ENCODE peak calls at places on chromosomes 6 and 20, in five cellular contexts. Z is A549, X is left ventricle myocardium inferior, O is ascending aorta, V is sigmoid colon. D is an unnamed sample.
A peak's percentile ranks its signal among the peaks of the same experiment; 100 is the strongest.

GRCh38 chr6:162856885-162857284 is 129.1 kb downstream of the PACRG start:
- DNase-seq in Z (peak; percentile 5), X (no peak), O (no peak), V (peak; percentile 62), D (no peak)

GRCh38 chr6:69164564-69165252 is 529.6 kb downstream of the ADGRB3 start:
- DNase-seq in Z (no peak), X (no peak), O (no peak), V (no peak), D (no peak)

GRCh38 chr6:69865126-69865525 is 1.2 kb upstream of the COL19A1 start:
- DNase-seq in Z (no peak), X (no peak), O (no peak), V (no peak), D (no peak)

GRCh38 chr20:4813839-4814695 is 92.4 kb downstream of the PRND start:
- DNase-seq in Z (no peak), X (no peak), O (no peak), V (no peak), D (no peak)

GRCh38 chr20:10982692-10983091 is 308.9 kb upstream of the JAG1 start:
- DNase-seq in Z (peak; percentile 28), X (peak; percentile 72), O (peak; percentile 83), V (peak; percentile 65), D (peak; percentile 45)

GRCh38 chr6:164252952-164253351 is 838.4 kb downstream of the QKI start:
- DNase-seq in Z (no peak), X (no peak), O (no peak), V (no peak), D (no peak)

GRCh38 chr6:112909781-112910180 is 562.7 kb downstream of the RFPL4B start:
- DNase-seq in Z (no peak), X (no peak), O (no peak), V (no peak), D (no peak)

GRCh38 chr20:34328928-34329677 is 25.9 kb upstream of the AHCY start:
- DNase-seq in Z (no peak), X (no peak), O (no peak), V (no peak), D (no peak)

GRCh38 chr6:79115557-79115956 is 37.5 kb upstream of the PHIP start:
- DNase-seq in Z (no peak), X (no peak), O (no peak), V (no peak), D (no peak)

GRCh38 chr20:61451009-61451408 is 198.9 kb downstream of the CDH4 start:
- DNase-seq in Z (no peak), X (no peak), O (no peak), V (no peak), D (no peak)

GRCh38 chr6:27785297-27785696 is 126.9 kb downstream of the OR2B2 start:
- DNase-seq in Z (no peak), X (no peak), O (no peak), V (no peak), D (no peak)

GRCh38 chr6:133309579-133309978 is 68.4 kb downstream of the EYA4 start:
- DNase-seq in Z (no peak), X (no peak), O (no peak), V (no peak), D (no peak)

GRCh38 chr6:132236281-132236680 is 165.0 kb downstream of the MOXD1 start:
- DNase-seq in Z (no peak), X (no peak), O (no peak), V (no peak), D (no peak)

GRCh38 chr6:134596191-134596590 is 278.3 kb upstream of the SGK1 start:
- DNase-seq in Z (no peak), X (no peak), O (no peak), V (no peak), D (no peak)

GRCh38 chr6:7500737-7501282 is 40.7 kb upstream of the DSP start:
- DNase-seq in Z (no peak), X (no peak), O (no peak), V (no peak), D (no peak)

GRCh38 chr20:61543931-61544745 is 292.1 kb downstream of the CDH4 start:
- DNase-seq in Z (no peak), X (no peak), O (no peak), V (no peak), D (no peak)

GRCh38 chr6:134443009-134443408 is 125.1 kb upstream of the SGK1 start:
- DNase-seq in Z (no peak), X (no peak), O (no peak), V (no peak), D (no peak)

GRCh38 chr6:140069576-140069975 is 695.1 kb upstream of the CITED2 start:
- DNase-seq in Z (no peak), X (no peak), O (no peak), V (no peak), D (no peak)

GRCh38 chr6:88349511-88349910 is 183.4 kb upstream of the CNR1 start:
- DNase-seq in Z (no peak), X (no peak), O (no peak), V (no peak), D (no peak)

GRCh38 chr20:31747640-31748039 is 8.6 kb downstream of the TPX2 start:
- DNase-seq in Z (no peak), X (no peak), O (no peak), V (no peak), D (no peak)

GRCh38 chr6:87672641-87673040 is 29.4 kb downstream of the AKIRIN2 start:
- DNase-seq in Z (no peak), X (no peak), O (no peak), V (no peak), D (no peak)

GRCh38 chr6:130810307-130811030 is 16.7 kb upstream of the SMLR1 start:
- DNase-seq in Z (no peak), X (no peak), O (no peak), V (no peak), D (no peak)

GRCh38 chr6:130811932-130812331 is 15.3 kb upstream of the SMLR1 start:
- DNase-seq in Z (no peak), X (no peak), O (no peak), V (no peak), D (no peak)

GRCh38 chr6:130814506-130814905 is 12.7 kb upstream of the SMLR1 start:
- DNase-seq in Z (no peak), X (no peak), O (no peak), V (no peak), D (no peak)

GRCh38 chr6:130815200-130816071 is 11.8 kb upstream of the SMLR1 start:
- DNase-seq in Z (no peak), X (no peak), O (no peak), V (no peak), D (no peak)
- TF ChIP-seq CTCF in Z (no peak), X (no peak), O (no peak), V (no peak), D (no peak)

GRCh38 chr20:33279261-33279910 is 3.6 kb upstream of the BPIFB1 start:
- DNase-seq in Z (no peak), X (no peak), O (no peak), V (no peak), D (no peak)
- H3K27ac ChIP-seq in Z (no peak overlapping the region), X (no peak overlapping the region), O (no peak overlapping the region), V (no peak overlapping the region), D (no peak overlapping the region)

GRCh38 chr20:51800769-51801219 is 1.5 kb downstream of the SALL4 start:
- DNase-seq in Z (peak; percentile 28), X (no peak), O (no peak), V (no peak), D (no peak)
- H3K4me3 ChIP-seq in Z (peak overlapping the region; percentile 84), X (peak overlapping the region; percentile 65), O (peak overlapping the region; percentile 31), V (peak overlapping the region; percentile 28), D (peak overlapping the region; percentile 67)

GRCh38 chr20:54668271-54669053 is 193.1 kb downstream of the DOK5 start:
- DNase-seq in Z (peak; percentile 18), X (no peak), O (no peak), V (no peak), D (no peak)
- TF ChIP-seq CTCF in Z (peak; percentile 75), X (peak; percentile 78), O (peak; percentile 27), V (no peak), D (peak; percentile 33)

GRCh38 chr20:62736026-62736406 is 27.4 kb downstream of the NTSR1 start:
- DNase-seq in Z (no peak), X (no peak), O (no peak), V (no peak), D (no peak)
- H3K27ac ChIP-seq in Z (peak overlapping the region; percentile 15), X (no peak overlapping the region), O (no peak overlapping the region), V (no peak overlapping the region), D (no peak overlapping the region)

GRCh38 chr6:105646391-105646867 is 243.5 kb upstream of the PREP start:
- DNase-seq in Z (no peak), X (no peak), O (no peak), V (no peak), D (no peak)
- H3K4me3 ChIP-seq in Z (no peak overlapping the region), X (no peak overlapping the region), O (no peak overlapping the region), V (no peak overlapping the region), D (no peak overlapping the region)

GRCh38 chr6:95280690-95281273 is 296.6 kb upstream of the MANEA start:
- DNase-seq in Z (no peak), X (no peak), O (no peak), V (no peak), D (no peak)
- TF ChIP-seq CTCF in Z (no peak), X (peak; percentile 51), O (no peak), V (no peak), D (no peak)

D was measured in thoracic aorta.